ENCODE peak calls at places on chromosomes 2 and 18, in six cellular contexts. One of them, this sample, is unnamed.

GRCh38 chr2:30405266-30405592 is 41.8 kb upstream of the LCLAT1 start:
- DNase-seq in CD4-positive, alpha-beta T cell: no peak
- DNase-seq in HL-60: no peak
- DNase-seq in body of pancreas: no peak
- DNase-seq in tibial artery: no peak
- DNase-seq in endothelial cell: no peak
- DNase-seq in this sample: no peak

GRCh38 chr2:239602290-239603282 is 201.8 kb upstream of the HDAC4 start:
- DNase-seq in CD4-positive, alpha-beta T cell: peak; percentile 23
- DNase-seq in HL-60: no peak
- DNase-seq in body of pancreas: no peak
- DNase-seq in tibial artery: peak; percentile 53
- DNase-seq in endothelial cell: no peak
- DNase-seq in this sample: peak; percentile 49

GRCh38 chr18:63185979-63186378 is 133.6 kb downstream of the BCL2 start:
- DNase-seq in CD4-positive, alpha-beta T cell: no peak
- DNase-seq in HL-60: no peak
- DNase-seq in body of pancreas: no peak
- DNase-seq in tibial artery: no peak
- DNase-seq in endothelial cell: no peak
- DNase-seq in this sample: no peak

GRCh38 chr2:88738271-88738670 is 46.8 kb downstream of the RPIA start:
- DNase-seq in CD4-positive, alpha-beta T cell: no peak
- DNase-seq in HL-60: no peak
- DNase-seq in body of pancreas: no peak
- DNase-seq in tibial artery: no peak
- DNase-seq in endothelial cell: no peak
- DNase-seq in this sample: no peak

GRCh38 chr2:47315490-47315889 is 87.5 kb upstream of the MSH2 start:
- DNase-seq in CD4-positive, alpha-beta T cell: no peak
- DNase-seq in HL-60: no peak
- DNase-seq in body of pancreas: no peak
- DNase-seq in tibial artery: peak; percentile 1
- DNase-seq in endothelial cell: no peak
- DNase-seq in this sample: no peak

GRCh38 chr2:222042666-222043065 is 256.1 kb downstream of the PAX3 start:
- DNase-seq in CD4-positive, alpha-beta T cell: no peak
- DNase-seq in HL-60: no peak
- DNase-seq in body of pancreas: no peak
- DNase-seq in tibial artery: no peak
- DNase-seq in endothelial cell: no peak
- DNase-seq in this sample: no peak

GRCh38 chr2:160291382-160291781 is 91.3 kb upstream of the ITGB6 start:
- DNase-seq in CD4-positive, alpha-beta T cell: no peak
- DNase-seq in HL-60: no peak
- DNase-seq in body of pancreas: no peak
- DNase-seq in tibial artery: no peak
- DNase-seq in endothelial cell: no peak
- DNase-seq in this sample: no peak

GRCh38 chr18:75247041-75247551 is 36.5 kb downstream of the TSHZ1 start:
- DNase-seq in CD4-positive, alpha-beta T cell: no peak
- DNase-seq in HL-60: peak; percentile 60
- DNase-seq in body of pancreas: no peak
- DNase-seq in tibial artery: no peak
- DNase-seq in endothelial cell: no peak
- DNase-seq in this sample: no peak

GRCh38 chr2:7788736-7789135 is 871.5 kb downstream of the RNF144A start:
- DNase-seq in CD4-positive, alpha-beta T cell: no peak
- DNase-seq in HL-60: no peak
- DNase-seq in body of pancreas: no peak
- DNase-seq in tibial artery: no peak
- DNase-seq in endothelial cell: no peak
- DNase-seq in this sample: no peak

GRCh38 chr2:190683802-190684201 is 34.9 kb downstream of the NAB1 start:
- DNase-seq in CD4-positive, alpha-beta T cell: no peak
- DNase-seq in HL-60: no peak
- DNase-seq in body of pancreas: no peak
- DNase-seq in tibial artery: no peak
- DNase-seq in endothelial cell: no peak
- DNase-seq in this sample: no peak

GRCh38 chr2:231488331-231488730 is 24.0 kb upstream of the NCL start:
- DNase-seq in CD4-positive, alpha-beta T cell: no peak
- DNase-seq in HL-60: no peak
- DNase-seq in body of pancreas: no peak
- DNase-seq in tibial artery: no peak
- DNase-seq in endothelial cell: no peak
- DNase-seq in this sample: no peak

GRCh38 chr2:231494669-231495068 is 30.4 kb upstream of the NCL start:
- DNase-seq in CD4-positive, alpha-beta T cell: no peak
- DNase-seq in HL-60: no peak
- DNase-seq in body of pancreas: no peak
- DNase-seq in tibial artery: no peak
- DNase-seq in endothelial cell: no peak
- DNase-seq in this sample: no peak

GRCh38 chr2:231487197-231487596 is 22.9 kb upstream of the NCL start:
- DNase-seq in CD4-positive, alpha-beta T cell: no peak
- DNase-seq in HL-60: no peak
- DNase-seq in body of pancreas: no peak
- DNase-seq in tibial artery: no peak
- DNase-seq in endothelial cell: no peak
- DNase-seq in this sample: no peak

GRCh38 chr2:231490801-231491200 is 26.5 kb upstream of the NCL start:
- DNase-seq in CD4-positive, alpha-beta T cell: no peak
- DNase-seq in HL-60: no peak
- DNase-seq in body of pancreas: no peak
- DNase-seq in tibial artery: no peak
- DNase-seq in endothelial cell: no peak
- DNase-seq in this sample: no peak

DNA sequence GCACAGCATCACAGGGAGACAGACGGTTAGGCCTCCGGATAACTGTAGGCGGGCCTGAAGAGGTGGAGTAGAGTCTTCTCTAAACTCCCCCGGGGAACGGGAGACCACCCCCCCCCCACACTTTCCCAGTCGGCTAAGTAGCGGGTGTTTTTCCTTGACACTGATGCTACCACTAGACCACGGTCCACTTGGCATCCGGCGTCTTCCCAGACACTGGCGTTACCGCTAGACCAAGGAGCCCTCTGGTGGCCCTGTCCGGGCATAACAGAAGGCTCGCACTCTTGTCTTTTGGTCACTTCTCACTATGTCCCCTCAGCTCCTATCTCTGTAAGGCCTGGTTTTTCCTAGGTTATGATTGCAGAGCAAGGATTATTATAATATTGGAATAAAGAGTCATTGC is 25.7 kb upstream of the NCL start:
- DNase-seq in CD4-positive, alpha-beta T cell: no peak
- DNase-seq in HL-60: peak; percentile 28
- DNase-seq in body of pancreas: no peak
- DNase-seq in tibial artery: no peak
- DNase-seq in endothelial cell: no peak
- DNase-seq in this sample: no peak
- TF ChIP-seq CTCF in CD4-positive, alpha-beta T cell: no peak
- TF ChIP-seq CTCF in HL-60: no peak
- TF ChIP-seq CTCF in body of pancreas: peak; percentile 10
- TF ChIP-seq CTCF in tibial artery: no peak
- TF ChIP-seq CTCF in endothelial cell: no peak
- TF ChIP-seq CTCF in this sample: peak; percentile 26

GRCh38 chr2:171095014-171095582 is 65.6 kb downstream of the TLK1 start:
- DNase-seq in CD4-positive, alpha-beta T cell: no peak
- DNase-seq in HL-60: no peak
- DNase-seq in body of pancreas: no peak
- DNase-seq in tibial artery: no peak
- DNase-seq in endothelial cell: no peak
- DNase-seq in this sample: no peak

GRCh38 chr2:171098607-171099006 is 62.1 kb downstream of the TLK1 start:
- DNase-seq in CD4-positive, alpha-beta T cell: no peak
- DNase-seq in HL-60: no peak
- DNase-seq in body of pancreas: no peak
- DNase-seq in tibial artery: no peak
- DNase-seq in endothelial cell: no peak
- DNase-seq in this sample: no peak

GRCh38 chr2:171102802-171103201 is 57.9 kb downstream of the TLK1 start:
- DNase-seq in CD4-positive, alpha-beta T cell: no peak
- DNase-seq in HL-60: no peak
- DNase-seq in body of pancreas: no peak
- DNase-seq in tibial artery: no peak
- DNase-seq in endothelial cell: no peak
- DNase-seq in this sample: no peak

DNA sequence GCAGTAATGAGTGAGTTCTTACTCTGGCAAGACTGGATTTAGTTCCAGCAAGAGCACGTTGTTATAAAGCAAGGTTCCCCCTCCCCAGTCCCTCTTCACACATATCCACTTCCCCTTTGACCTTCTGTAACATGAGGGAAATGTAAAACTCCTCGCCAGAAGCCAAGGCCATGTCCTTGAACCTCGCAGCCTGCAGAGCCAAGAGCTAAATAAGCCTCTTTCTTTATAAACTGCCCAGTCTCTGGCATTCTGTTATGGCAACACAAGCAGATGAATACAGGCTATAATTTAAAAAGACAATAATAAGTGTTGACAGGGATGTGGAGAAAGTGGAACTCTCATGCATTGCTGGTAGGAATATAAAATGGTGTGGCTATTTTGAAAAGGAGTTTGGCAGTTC is 60.3 kb downstream of the TLK1 start:
- DNase-seq in CD4-positive, alpha-beta T cell: no peak
- DNase-seq in HL-60: no peak
- DNase-seq in body of pancreas: no peak
- DNase-seq in tibial artery: no peak
- DNase-seq in endothelial cell: no peak
- DNase-seq in this sample: no peak
- TF ChIP-seq CTCF in CD4-positive, alpha-beta T cell: no peak
- TF ChIP-seq CTCF in HL-60: no peak
- TF ChIP-seq CTCF in body of pancreas: no peak
- TF ChIP-seq CTCF in tibial artery: no peak
- TF ChIP-seq CTCF in endothelial cell: no peak
- TF ChIP-seq CTCF in this sample: no peak

GRCh38 chr2:116095636-116096035 is 1653.2 kb downstream of the DPP10 start:
- DNase-seq in CD4-positive, alpha-beta T cell: no peak
- DNase-seq in HL-60: no peak
- DNase-seq in body of pancreas: no peak
- DNase-seq in tibial artery: no peak
- DNase-seq in endothelial cell: no peak
- DNase-seq in this sample: no peak
- TF ChIP-seq CTCF in CD4-positive, alpha-beta T cell: no peak
- TF ChIP-seq CTCF in HL-60: no peak
- TF ChIP-seq CTCF in body of pancreas: no peak
- TF ChIP-seq CTCF in tibial artery: no peak
- TF ChIP-seq CTCF in endothelial cell: no peak
- TF ChIP-seq CTCF in this sample: no peak

GRCh38 chr2:176106636-176107539 is at the start of gene HOXD11:
- DNase-seq in CD4-positive, alpha-beta T cell: no peak
- DNase-seq in HL-60: no peak
- DNase-seq in body of pancreas: no peak
- DNase-seq in tibial artery: no peak
- DNase-seq in endothelial cell: no peak
- DNase-seq in this sample: no peak
- TF ChIP-seq CTCF in CD4-positive, alpha-beta T cell: no peak
- TF ChIP-seq CTCF in HL-60: no peak
- TF ChIP-seq CTCF in body of pancreas: no peak
- TF ChIP-seq CTCF in tibial artery: no peak
- TF ChIP-seq CTCF in endothelial cell: no peak
- TF ChIP-seq CTCF in this sample: no peak

GRCh38 chr2:217392930-217393584 is 533.2 kb upstream of the TNP1 start:
- DNase-seq in CD4-positive, alpha-beta T cell: no peak
- DNase-seq in HL-60: no peak
- DNase-seq in body of pancreas: no peak
- DNase-seq in tibial artery: no peak
- DNase-seq in endothelial cell: no peak
- DNase-seq in this sample: no peak
- TF ChIP-seq CTCF in CD4-positive, alpha-beta T cell: no peak
- TF ChIP-seq CTCF in HL-60: no peak
- TF ChIP-seq CTCF in body of pancreas: no peak
- TF ChIP-seq CTCF in tibial artery: no peak
- TF ChIP-seq CTCF in endothelial cell: no peak
- TF ChIP-seq CTCF in this sample: no peak

GRCh38 chr2:37026050-37026449 is 58.1 kb downstream of the HEATR5B start:
- DNase-seq in CD4-positive, alpha-beta T cell: no peak
- DNase-seq in HL-60: no peak
- DNase-seq in body of pancreas: no peak
- DNase-seq in tibial artery: no peak
- DNase-seq in endothelial cell: peak; percentile 8
- DNase-seq in this sample: no peak
- TF ChIP-seq CTCF in CD4-positive, alpha-beta T cell: no peak
- TF ChIP-seq CTCF in HL-60: no peak
- TF ChIP-seq CTCF in body of pancreas: no peak
- TF ChIP-seq CTCF in tibial artery: no peak
- TF ChIP-seq CTCF in endothelial cell: no peak
- TF ChIP-seq CTCF in this sample: no peak

This sample was measured in CD14-positive monocyte.